ENCODE peak calls at places on chromosome 13, in six cellular contexts. B is cardiac muscle cell, F is heart left ventricle, Q is OCI-LY7, L is astrocyte of the cerebellum, K is fibroblast of lung. X is an unnamed sample.

GRCh38 chr13:93244141-93244917 is 17.7 kb downstream of the GPC6 start:
- DNase-seq in B (peak; percentile 11), F (no peak), Q (no peak), L (no peak), K (peak; percentile 56), X (no peak)

GRCh38 chr13:76619631-76620030 is 266.6 kb downstream of the KCTD12 start:
- DNase-seq in K (no peak), B (peak; percentile 80), Q (no peak), F (no peak), L (no peak), X (no peak)

GRCh38 chr13:20150561-20150960 is 10.3 kb downstream of the GJA3 start:
- DNase-seq in Q (no peak), L (no peak), B (no peak), K (no peak), F (no peak), X (no peak)

GRCh38 chr13:36549771-36550170 is 117.5 kb downstream of the CCNA1 start:
- DNase-seq in K (no peak), F (peak; percentile 40), L (no peak), Q (peak; percentile 6), B (peak; percentile 45), X (no peak)

GRCh38 chr13:46354143-46355087 is 32.6 kb downstream of the RUBCNL start:
- DNase-seq in B (no peak), Q (no peak), K (peak; percentile 91), L (peak; percentile 94), F (no peak), X (peak; percentile 84)

GRCh38 chr13:106373989-106374572 is 161.4 kb downstream of the EFNB2 start:
- DNase-seq in Q (no peak), L (peak; percentile 52), F (no peak), K (peak; percentile 88), B (no peak), X (peak; percentile 39)

GRCh38 chr13:34817246-34817645 is 124.8 kb upstream of the NBEA start:
- DNase-seq in B (no peak), Q (no peak), F (no peak), K (no peak), L (peak; percentile 47), X (no peak)

GRCh38 chr13:45623516-45624090 is 8.1 kb upstream of the ERICH6B start:
- DNase-seq in B (peak; percentile 37), L (no peak), Q (peak; percentile 14), F (no peak), K (peak; percentile 36), X (no peak)

GRCh38 chr13:103104340-103104739 is 38.1 kb upstream of the SLC10A2 start:
- DNase-seq in K (no peak), F (no peak), Q (no peak), B (no peak), L (no peak), X (no peak)

GRCh38 chr13:54016548-54016947 is 987.9 kb downstream of the OLFM4 start:
- DNase-seq in L (no peak), K (no peak), F (no peak), B (no peak), Q (no peak), X (no peak)

GRCh38 chr13:103948477-103948876 is 882.3 kb upstream of the SLC10A2 start:
- DNase-seq in K (no peak), B (no peak), Q (no peak), L (no peak), F (no peak), X (no peak)

GRCh38 chr13:79541426-79542049 is 60.6 kb downstream of the NDFIP2 start:
- DNase-seq in Q (peak; percentile 61), B (peak; percentile 51), F (no peak), L (peak; percentile 68), K (peak; percentile 76), X (peak; percentile 24)

DNA sequence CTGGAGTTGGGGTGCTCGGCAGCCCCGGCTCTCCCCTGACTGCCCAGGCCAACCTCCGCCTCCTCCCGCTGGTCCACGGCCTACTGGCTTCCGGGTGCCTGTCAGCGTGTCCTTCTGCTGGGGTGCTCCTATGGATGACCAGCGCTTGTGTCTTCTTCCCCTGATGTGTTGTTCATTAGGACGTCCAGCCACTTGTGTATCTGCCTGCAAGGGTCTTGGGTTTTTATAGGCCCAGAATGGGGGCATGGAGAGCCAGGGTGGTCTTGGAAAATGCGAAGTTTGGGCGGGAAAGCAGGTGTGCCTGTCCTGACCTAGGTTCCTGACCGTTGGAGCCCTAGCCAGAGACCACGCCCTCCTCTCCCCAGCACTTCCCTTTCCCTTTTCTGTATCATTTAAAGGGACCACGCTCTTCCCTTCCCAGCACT is 139.8 kb downstream of the SLITRK5 start:
- DNase-seq in L (no peak), F (no peak), B (no peak), K (no peak), Q (no peak), X (no peak)
- H3K4me3 ChIP-seq in L (no peak overlapping the region), F (no peak overlapping the region), B (no peak overlapping the region), K (no peak overlapping the region), Q (no peak overlapping the region), X (no peak overlapping the region)

DNA sequence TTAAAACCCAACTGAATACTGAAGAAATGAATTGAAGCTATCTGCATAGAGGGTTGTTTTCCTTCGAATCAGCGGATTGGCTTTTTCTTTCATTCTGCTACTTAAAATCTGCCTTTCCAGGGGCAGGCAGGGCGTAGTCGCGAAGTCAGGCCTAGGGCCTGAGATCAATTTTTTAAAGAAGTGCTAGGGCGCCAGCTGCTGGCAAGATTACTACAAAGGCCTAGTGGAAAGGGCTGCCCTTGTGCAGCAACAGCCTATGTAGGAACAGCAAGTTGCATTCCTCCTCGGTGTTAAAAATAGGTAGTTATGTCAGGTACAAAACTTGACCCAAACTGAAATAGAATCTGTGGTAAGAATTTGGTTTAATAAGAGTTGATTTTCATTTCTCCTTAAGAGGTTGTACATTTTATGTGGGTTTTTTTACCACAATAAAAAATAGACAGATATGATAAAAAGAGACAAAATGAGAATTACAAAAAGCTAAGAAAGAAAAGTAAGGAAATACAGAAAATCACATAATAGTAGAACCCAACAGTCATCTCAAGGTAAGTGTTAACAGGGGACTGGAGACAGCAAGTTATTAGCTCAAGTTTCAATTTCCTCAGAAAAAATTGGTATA is 9.5 kb upstream of the URAD start:
- DNase-seq in L (no peak), F (peak; percentile 70), K (peak; percentile 34), B (peak; percentile 81), Q (peak; percentile 66), X (no peak)
- TF ChIP-seq CTCF in L (peak; percentile 51), F (peak; percentile 33), K (no peak), B (peak; percentile 54), Q (peak; percentile 89), X (peak; percentile 55)

DNA sequence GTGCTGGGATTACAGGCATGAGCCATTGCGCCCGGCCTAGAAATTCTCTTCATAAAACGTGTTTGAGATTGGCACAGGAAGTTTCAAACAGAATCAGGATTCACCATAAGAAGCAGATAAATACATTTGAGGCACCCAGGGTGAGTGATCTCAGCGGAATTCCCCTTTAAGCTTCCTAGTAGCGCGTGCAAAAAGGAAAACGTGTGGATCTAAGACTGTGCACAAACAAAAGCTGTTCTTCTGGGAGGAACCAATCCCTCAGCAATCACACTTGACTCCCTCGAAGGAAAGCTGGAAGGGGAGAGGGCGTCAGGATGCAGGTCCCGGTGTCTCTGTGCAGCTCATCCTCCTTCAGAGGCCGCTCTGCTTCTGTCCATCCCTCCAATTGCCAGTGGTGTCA is 15.5 kb downstream of the MCF2L start:
- DNase-seq in F (no peak), K (no peak), Q (no peak), B (no peak), L (no peak), X (no peak)
- H3K4me3 ChIP-seq in F (no peak overlapping the region), K (no peak overlapping the region), Q (no peak overlapping the region), B (no peak overlapping the region), L (no peak overlapping the region), X (no peak overlapping the region)

DNA sequence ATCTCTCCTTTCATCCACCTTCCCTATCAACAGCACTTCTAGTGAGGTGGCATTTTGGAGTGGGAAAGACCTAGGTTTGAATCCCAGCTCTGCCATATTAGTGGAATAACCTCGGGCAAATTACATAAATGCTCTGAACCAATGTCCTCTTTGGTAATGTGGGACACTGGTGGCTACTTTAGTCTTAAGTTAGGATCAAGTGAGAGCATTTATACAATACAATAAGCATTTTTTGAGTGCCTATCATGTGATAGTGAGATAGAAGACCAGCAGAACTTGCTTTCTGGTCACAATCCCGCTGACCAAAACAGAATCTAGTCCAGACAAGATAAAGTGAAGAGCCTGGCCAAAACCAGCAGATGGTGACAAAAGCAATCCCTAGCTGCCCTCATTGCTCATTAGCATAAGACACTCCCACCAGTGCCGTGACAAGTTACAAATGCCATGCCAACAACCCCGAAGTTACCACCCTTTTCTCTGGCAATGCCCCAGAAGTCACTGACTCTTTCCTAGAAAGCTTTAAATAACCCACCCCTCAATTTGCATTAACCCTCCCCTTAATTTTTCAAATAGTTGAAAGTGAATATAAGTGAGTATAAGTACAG is 28.8 kb upstream of the KPNA3 start:
- DNase-seq in F (no peak), B (no peak), L (no peak), Q (no peak), K (no peak), X (no peak)
- TF ChIP-seq CTCF in F (no peak), B (no peak), L (no peak), Q (peak; percentile 62), K (no peak), X (no peak)

DNA sequence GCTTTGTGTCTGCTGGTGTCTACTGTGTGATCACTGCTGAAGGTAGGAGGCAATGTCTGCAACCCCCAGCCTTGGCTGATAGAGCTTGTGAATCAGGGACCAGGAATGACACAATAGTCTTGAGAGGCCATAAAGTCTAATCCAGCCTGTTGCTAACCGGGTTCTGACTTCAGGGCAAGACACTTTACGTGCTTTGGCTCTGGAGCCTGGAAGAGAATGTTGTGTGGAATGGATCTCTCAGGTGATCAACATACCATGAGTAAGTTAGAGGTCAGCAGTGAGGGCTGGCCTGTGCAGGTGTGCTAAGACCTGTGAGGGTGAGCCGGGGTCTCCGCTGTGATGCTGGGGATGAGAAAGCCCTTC is 5.6 kb downstream of the COL4A2 start:
- DNase-seq in B (no peak), L (no peak), Q (no peak), F (no peak), K (peak; percentile 43), X (peak; percentile 87)
- H3K4me3 ChIP-seq in B (no peak overlapping the region), L (no peak overlapping the region), Q (no peak overlapping the region), F (peak overlapping the region; percentile 91), K (no peak overlapping the region), X (no peak overlapping the region)

GRCh38 chr13:24605923-24606372 is 74.3 kb upstream of the ATP12A start:
- DNase-seq in L (no peak), F (no peak), K (peak; percentile 31), B (no peak), Q (no peak), X (peak; percentile 23)
- TF ChIP-seq CTCF in L (no peak), F (no peak), K (no peak), B (peak; percentile 53), Q (no peak), X (peak; percentile 45)

GRCh38 chr13:112057434-112057735 is 9.6 kb upstream of the SOX1 start:
- DNase-seq in Q (no peak), B (no peak), K (no peak), F (no peak), L (no peak), X (no peak)
- H3K4me3 ChIP-seq in Q (no peak overlapping the region), B (no peak overlapping the region), K (no peak overlapping the region), F (no peak overlapping the region), L (no peak overlapping the region), X (no peak overlapping the region)

X was measured in AG09309.